ENCODE peak calls at places on chromosomes 12 and 14, in ten cellular contexts. P is lower leg skin, L is tibial artery, Z is heart left ventricle, V is neural progenitor cell, F is kidney epithelial cell, I is cardiac muscle cell, X is activated B cell treated with CpG ODN at 0.5 μM for 24 hours, J is choroid plexus epithelial cell, G is Panc1. Q is an unnamed sample.

GRCh38 chr14:98633380-98633779 is 638.6 kb downstream of the BCL11B start:
- DNase-seq in P (no peak), L (no peak), Z (no peak), V (peak; percentile 42), F (no peak), I (peak; percentile 8), X (no peak), J (no peak), G (no peak), Q (no peak)

GRCh38 chr12:120085920-120086319 is 30.6 kb downstream of the RAB35 start:
- DNase-seq in P (no peak), L (no peak), Z (peak; percentile 6), V (no peak), F (no peak), I (no peak), X (no peak), J (no peak), G (no peak), Q (no peak)

GRCh38 chr14:79596531-79596930 is 614.8 kb downstream of the DIO2 start:
- DNase-seq in P (no peak), L (no peak), Z (no peak), V (no peak), F (no peak), I (no peak), X (no peak), J (peak; percentile 89), G (no peak), Q (no peak)

GRCh38 chr12:112149596-112149995 is 24.2 kb downstream of the TRAFD1 start:
- DNase-seq in P (peak; percentile 61), L (no peak), Z (no peak), V (no peak), F (peak; percentile 56), I (no peak), X (no peak), J (no peak), G (no peak), Q (peak; percentile 67)

GRCh38 chr14:29216774-29217232 is 450.2 kb downstream of the FOXG1 start:
- DNase-seq in P (no peak), L (no peak), Z (no peak), V (no peak), F (no peak), I (peak; percentile 42), X (no peak), J (no peak), G (no peak), Q (no peak)

GRCh38 chr14:102215522-102216250 is 76.0 kb downstream of the WDR20 start:
- DNase-seq in P (no peak), L (no peak), Z (peak; percentile 73), V (no peak), F (no peak), I (peak; percentile 41), X (no peak), J (peak; percentile 60), G (no peak), Q (no peak)

GRCh38 chr12:113899844-113900471 is 66.2 kb downstream of the RBM19 start:
- DNase-seq in P (no peak), L (no peak), Z (no peak), V (peak; percentile 71), F (no peak), I (no peak), X (no peak), J (no peak), G (no peak), Q (no peak)

GRCh38 chr12:108498136-108498535 is 16.9 kb upstream of the FICD start:
- DNase-seq in P (no peak), L (no peak), Z (no peak), V (no peak), F (no peak), I (no peak), X (no peak), J (no peak), G (no peak), Q (no peak)

GRCh38 chr12:132407525-132407924 is 78.1 kb upstream of the GALNT9 start:
- DNase-seq in P (no peak), L (no peak), Z (no peak), V (no peak), F (no peak), I (no peak), X (no peak), J (no peak), G (no peak), Q (no peak)

GRCh38 chr14:46279327-46279726 is 372.3 kb downstream of the RPL10L start:
- DNase-seq in P (no peak), L (no peak), Z (no peak), V (no peak), F (no peak), I (no peak), X (no peak), J (no peak), G (no peak), Q (no peak)

GRCh38 chr14:21406213-21406612 is 22.4 kb upstream of the SUPT16H start:
- DNase-seq in P (no peak), L (no peak), Z (no peak), V (no peak), F (no peak), I (no peak), X (no peak), J (no peak), G (no peak), Q (no peak)

GRCh38 chr14:104085032-104085888 is at the start of gene ASPG:
- DNase-seq in P (no peak), L (peak; percentile 17), Z (peak; percentile 54), V (peak; percentile 79), F (no peak), I (peak; percentile 43), X (peak; percentile 12), J (no peak), G (no peak), Q (no peak)

GRCh38 chr14:24274101-24274543 is 2.7 kb upstream of the RABGGTA start:
- DNase-seq in P (no peak), L (no peak), Z (no peak), V (no peak), F (peak; percentile 32), I (no peak), X (peak; percentile 32), J (no peak), G (no peak), Q (no peak)

GRCh38 chr14:20409226-20409625 is 4.1 kb downstream of the TEP1 start:
- DNase-seq in P (no peak), L (no peak), Z (no peak), V (no peak), F (no peak), I (no peak), X (no peak), J (peak; percentile 6), G (no peak), Q (no peak)

GRCh38 chr14:57388072-57388471 is 2.3 kb upstream of the NAA30 start:
- DNase-seq in P (no peak), L (no peak), Z (no peak), V (no peak), F (no peak), I (no peak), X (no peak), J (no peak), G (no peak), Q (no peak)

GRCh38 chr12:56146492-56147460 is 5.6 kb upstream of the MYL6B start:
- DNase-seq in P (no peak), L (no peak), Z (peak; percentile 48), V (no peak), F (no peak), I (no peak), X (no peak), J (no peak), G (no peak), Q (no peak)

GRCh38 chr14:93857081-93857480 is 68.8 kb upstream of the PRIMA1 start:
- DNase-seq in P (no peak), L (no peak), Z (no peak), V (no peak), F (no peak), I (no peak), X (no peak), J (no peak), G (no peak), Q (no peak)

DNA sequence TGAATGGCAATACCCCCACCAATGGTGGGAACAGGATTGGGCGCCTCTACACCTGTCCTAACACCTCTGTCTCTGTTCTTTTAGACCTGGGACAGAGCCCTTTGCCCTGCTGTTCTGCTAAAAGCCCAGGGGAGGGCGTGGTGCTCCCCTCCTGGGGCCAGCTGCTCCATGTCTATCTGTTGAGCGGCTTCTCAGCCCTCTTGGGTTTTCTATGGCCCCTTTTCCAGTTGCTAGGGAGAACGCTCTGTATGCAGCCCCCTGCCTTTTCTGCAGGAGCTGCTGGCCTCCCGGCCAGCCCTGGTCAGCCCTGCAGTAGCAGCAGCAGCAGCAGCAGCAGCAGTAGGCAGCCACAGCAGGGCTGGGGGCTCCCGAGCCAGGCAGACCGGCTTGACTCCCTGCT is 1.2 kb downstream of the RTL1 start:
- DNase-seq in P (no peak), L (no peak), Z (no peak), V (peak; percentile 64), F (no peak), I (peak; percentile 32), X (no peak), J (no peak), G (no peak), Q (no peak)
- TF ChIP-seq CTCF in P (no peak), L (no peak), Z (no peak), V (peak; percentile 45), F (peak; percentile 35), I (peak; percentile 21), X (no peak), J (peak; percentile 37), G (peak; percentile 60), Q (peak; percentile 17)

GRCh38 chr14:75278422-75279152 is at the start of gene FOS:
- DNase-seq in P (peak; percentile 99), L (peak; percentile 93), Z (peak; percentile 94), V (peak; percentile 94), F (peak; percentile 65), I (peak; percentile 94), X (peak; percentile 88), J (peak; percentile 98), G (no peak), Q (peak; percentile 96)
- TF ChIP-seq CTCF in P (no peak), L (peak; percentile 25), Z (no peak), V (no peak), F (no peak), I (no peak), X (no peak), J (no peak), G (no peak), Q (no peak)

DNA sequence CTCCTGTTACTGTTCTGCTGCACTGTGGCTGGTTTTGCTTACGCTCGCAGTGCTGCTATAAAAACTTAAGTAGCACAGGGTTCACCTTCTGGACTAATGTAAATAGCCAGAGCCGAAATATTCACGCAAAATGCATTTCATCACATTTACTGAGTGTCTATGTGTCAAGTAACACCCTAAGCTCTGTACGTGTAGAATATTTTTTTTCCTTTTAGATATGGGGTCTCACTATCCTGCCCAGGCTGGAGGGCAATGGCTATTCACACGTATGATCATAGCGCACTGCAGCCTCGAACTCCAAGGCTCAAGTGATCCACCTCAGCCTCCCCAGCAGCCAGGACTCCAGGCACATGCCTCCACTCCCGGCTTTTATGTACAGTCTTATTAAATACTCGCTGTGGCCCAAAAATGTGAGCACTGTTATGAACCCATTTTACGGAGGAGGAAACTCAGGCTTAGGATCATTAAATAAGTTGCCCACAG is 60.8 kb upstream of the RIMBP2 start:
- DNase-seq in P (no peak), L (no peak), Z (no peak), V (no peak), F (no peak), I (no peak), X (no peak), J (no peak), G (no peak), Q (no peak)
- TF ChIP-seq CTCF in P (no peak), L (no peak), Z (no peak), V (no peak), F (no peak), I (no peak), X (no peak), J (no peak), G (no peak), Q (no peak)

GRCh38 chr12:51083140-51083833 is at the start of gene CSRNP2:
- DNase-seq in P (peak; percentile 99), L (peak; percentile 96), Z (peak; percentile 98), V (peak; percentile 99), F (peak; percentile 77), I (peak; percentile 97), X (peak; percentile 92), J (peak; percentile 98), G (peak; percentile 51), Q (peak; percentile 99)
- TF ChIP-seq CTCF in P (no peak), L (no peak), Z (no peak), V (peak; percentile 33), F (no peak), I (peak; percentile 11), X (no peak), J (no peak), G (no peak), Q (peak; percentile 20)